ENCODE peak calls at places on chromosomes 4 and X, in four cellular contexts. L is heart right ventricle, V is H9, I is heart left ventricle. T is an unnamed sample. For H3K27me3, the result is how much of the 10 kb centered on the place peaks cover.

GRCh38 chrX:149286940-149287349 is 218.2 kb downstream of the IDS start:
- DNase-seq in V (peak), L (no peak), I (peak), T (peak)

GRCh38 chrX:150768132-150768485 is 74.9 kb downstream of the MTMR1 start:
- DNase-seq in L (no peak), V (no peak), I (no peak), T (no peak)

GRCh38 chrX:151773434-151773833 is 38.9 kb downstream of the CNGA2 start:
- DNase-seq in L (no peak), I (no peak), V (peak), T (no peak)

GRCh38 chr4:1222036-1222789 is 26.7 kb downstream of the CTBP1 start:
- DNase-seq in V (no peak), L (no peak), I (no peak), T (no peak)

GRCh38 chr4:56417396-56417795 is 18.0 kb downstream of the PPAT start:
- DNase-seq in L (no peak), V (no peak), I (no peak), T (no peak)

GRCh38 chr4:88077911-88078310 is 70.5 kb downstream of the PKD2 start:
- DNase-seq in I (no peak), V (no peak), L (no peak), T (no peak)

GRCh38 chr4:53959373-53959772 is 105.0 kb downstream of the CHIC2 start:
- DNase-seq in I (no peak), L (peak), V (no peak), T (no peak)

GRCh38 chrX:2272337-2272736 is 228.4 kb downstream of the DHRSX start:
- DNase-seq in L (no peak), V (no peak), I (no peak), T (no peak)

GRCh38 chr4:73917081-73917501 is 47.9 kb downstream of the CXCL1 start:
- DNase-seq in I (no peak), V (no peak), L (no peak), T (no peak)

GRCh38 chr4:48967626-48968025 is 18.4 kb upstream of the CWH43 start:
- DNase-seq in L (no peak), V (no peak), I (no peak), T (no peak)

GRCh38 chr4:48906283-48907173 is at the start of gene OCIAD2:
- DNase-seq in V (peak), L (peak), I (peak), T (peak)

GRCh38 chr4:1261107-1261928 is 12.4 kb upstream of the CTBP1 start:
- DNase-seq in I (no peak), L (no peak), V (no peak), T (no peak)

GRCh38 chr4:2671267-2671895 is 84.8 kb downstream of the TNIP2 start:
- DNase-seq in L (no peak), I (no peak), V (no peak), T (no peak)

GRCh38 chrX:10574663-10575062 is 45.7 kb downstream of the MID1 start:
- DNase-seq in V (no peak), L (no peak), I (no peak), T (no peak)

GRCh38 chr4:2712261-2712842 is 43.8 kb downstream of the TNIP2 start:
- DNase-seq in L (no peak), V (peak), I (no peak), T (no peak)

GRCh38 chrX:13646154-13646549 is 6.8 kb upstream of the TCEANC start:
- DNase-seq in L (peak), V (peak), I (peak), T (peak)

GRCh38 chrX:21528076-21528475 is 130.1 kb downstream of the KLHL34 start:
- DNase-seq in I (no peak), V (no peak), L (no peak), T (no peak)

GRCh38 chr4:19983072-19983471 is 268.6 kb upstream of the SLIT2 start:
- DNase-seq in V (no peak), I (no peak), L (no peak), T (no peak)

GRCh38 chr4:84499065-84499982 is at the start of gene NKX6-1:
- DNase-seq in L (no peak), V (peak), I (peak), T (peak)

GRCh38 chr4:73674451-73674919 is 54.2 kb upstream of the RASSF6 start:
- DNase-seq in V (no peak), L (peak), I (no peak), T (no peak)

GRCh38 chrX:13899607-13900006 is 82.7 kb upstream of the GPM6B start:
- DNase-seq in V (no peak), I (no peak), L (no peak), T (peak)

GRCh38 chr4:127188847-127189246 is 443.9 kb upstream of the INTU start:
- DNase-seq in I (no peak), V (no peak), L (no peak), T (peak)

GRCh38 chr4:17647176-17647806 is 32.9 kb downstream of the MED28 start:
- DNase-seq in I (no peak), L (no peak), V (no peak), T (no peak)

GRCh38 chr4:33592701-33593100 is 2651.6 kb downstream of the ARAP2 start:
- DNase-seq in L (no peak), V (no peak), I (no peak), T (no peak)

GRCh38 chrX:19739683-19740082 is 147.7 kb downstream of the SH3KBP1 start:
- DNase-seq in I (peak), V (peak), L (peak), T (peak)

GRCh38 chr4:147924604-147925412 is 192.9 kb downstream of the ARHGAP10 start:
- DNase-seq in V (peak), I (no peak), L (no peak), T (peak)

GRCh38 chr4:60201052-60201673 is 999.0 kb upstream of the ADGRL3 start:
- DNase-seq in V (peak), I (no peak), L (peak), T (peak)

GRCh38 chr4:5517372-5517771 is 191.0 kb downstream of the EVC2 start:
- DNase-seq in L (no peak), I (no peak), V (no peak), T (no peak)

DNA sequence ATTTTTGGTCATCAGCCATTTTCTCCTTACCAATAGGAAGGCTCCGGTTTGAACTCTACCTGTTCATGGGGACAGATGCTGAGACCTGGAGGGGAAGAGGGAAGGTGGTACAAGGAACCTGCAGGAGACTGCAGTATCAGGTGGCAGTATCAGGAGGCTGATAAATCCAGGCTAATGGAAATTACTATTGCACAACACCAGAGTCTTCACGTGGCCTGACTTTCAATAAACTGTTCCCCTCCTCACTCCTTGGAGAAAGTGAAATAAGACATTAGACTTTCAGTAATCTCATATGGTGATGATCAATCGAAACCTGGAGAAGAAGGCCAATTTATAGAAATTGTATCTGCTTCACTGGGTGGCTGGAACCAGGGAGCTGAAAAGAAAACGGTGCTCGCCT is 46.2 kb upstream of the BCOR start:
- DNase-seq in L (no peak), V (no peak), I (no peak), T (no peak)
- H3K27me3 ChIP-seq in L (under half), V (under half), I (under half), T (under half)

GRCh38 chr4:176377705-176378302 is 58.0 kb downstream of the SPCS3 start:
- DNase-seq in L (no peak), V (no peak), I (no peak), T (no peak)
- TF ChIP-seq CTCF in L (peak), V (peak), I (peak), T (peak)

GRCh38 chr4:8594097-8595038 is 1.8 kb downstream of the CPZ start:
- DNase-seq in I (peak), L (no peak), V (peak), T (peak)
- H3K27me3 ChIP-seq in I (under half), L (under half), V (under half), T (under half)

GRCh38 chrX:130330706-130331105 is 9.0 kb upstream of the SLC25A14 start:
- DNase-seq in V (peak), L (peak), I (peak), T (peak)
- TF ChIP-seq CTCF in V (peak), L (peak), I (peak), T (peak)

GRCh38 chrX:118963159-118963558 is 11.3 kb upstream of the LONRF3 start:
- DNase-seq in I (no peak), V (no peak), L (no peak), T (no peak)

GRCh38 chrX:118961866-118962560 is 12.4 kb upstream of the LONRF3 start:
- DNase-seq in L (no peak), V (no peak), I (no peak), T (no peak)

GRCh38 chrX:118964252-118964651 is 10.2 kb upstream of the LONRF3 start:
- DNase-seq in L (no peak), V (no peak), I (no peak), T (no peak)

GRCh38 chrX:118968031-118968430 is 6.4 kb upstream of the LONRF3 start:
- DNase-seq in V (no peak), L (no peak), I (no peak), T (no peak)

DNA sequence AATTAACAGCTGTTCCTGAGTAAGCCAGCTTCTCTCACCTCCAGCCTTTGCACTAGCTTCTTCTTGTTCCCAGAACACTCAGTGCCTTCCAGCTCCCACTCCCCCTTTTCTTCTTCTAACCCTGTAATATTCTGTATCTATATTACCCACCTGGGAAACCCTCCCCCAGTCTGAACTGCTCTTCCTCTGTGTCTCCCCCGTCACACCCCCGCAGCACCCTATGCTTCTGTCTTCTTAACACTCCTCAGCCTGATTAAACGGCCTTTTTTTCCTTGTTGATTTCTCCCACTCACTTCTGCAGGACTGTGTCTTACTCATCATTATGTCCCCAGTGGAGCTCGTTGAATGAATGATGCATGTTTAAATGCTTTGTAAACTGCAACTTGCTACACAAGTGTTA is 9.0 kb upstream of the LONRF3 start:
- DNase-seq in I (no peak), L (no peak), V (no peak), T (no peak)
- H3K27me3 ChIP-seq in I (under half), L (under half), V (under half), T (under half)

GRCh38 chrX:103488794-103489193 is 30.5 kb downstream of the RAB40A start:
- DNase-seq in I (no peak), L (no peak), V (no peak), T (no peak)

GRCh38 chrX:103483720-103484119 is 35.6 kb downstream of the RAB40A start:
- DNase-seq in L (no peak), V (no peak), I (no peak), T (no peak)

DNA sequence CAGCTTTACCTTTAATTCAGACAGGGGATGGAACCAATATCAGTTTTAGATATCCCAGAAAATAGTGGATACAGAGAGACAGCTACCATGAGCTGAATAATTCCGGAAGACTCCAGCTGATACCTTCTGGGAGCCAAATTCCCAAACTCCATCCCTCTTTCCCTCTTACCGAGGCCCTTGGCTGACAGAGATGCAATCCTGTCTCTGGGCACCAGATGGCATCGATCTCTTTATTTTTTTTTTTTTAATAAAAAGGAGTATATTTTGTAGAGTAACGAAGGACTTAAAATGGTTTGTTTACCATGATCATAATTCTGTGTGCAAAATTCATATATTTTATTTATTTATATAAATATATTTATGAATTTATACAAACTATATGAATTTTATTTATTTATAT is 31.0 kb downstream of the RAB40A start:
- DNase-seq in V (no peak), I (no peak), L (no peak), T (no peak)
- TF ChIP-seq CTCF in V (peak), I (no peak), L (peak), T (peak)

DNA sequence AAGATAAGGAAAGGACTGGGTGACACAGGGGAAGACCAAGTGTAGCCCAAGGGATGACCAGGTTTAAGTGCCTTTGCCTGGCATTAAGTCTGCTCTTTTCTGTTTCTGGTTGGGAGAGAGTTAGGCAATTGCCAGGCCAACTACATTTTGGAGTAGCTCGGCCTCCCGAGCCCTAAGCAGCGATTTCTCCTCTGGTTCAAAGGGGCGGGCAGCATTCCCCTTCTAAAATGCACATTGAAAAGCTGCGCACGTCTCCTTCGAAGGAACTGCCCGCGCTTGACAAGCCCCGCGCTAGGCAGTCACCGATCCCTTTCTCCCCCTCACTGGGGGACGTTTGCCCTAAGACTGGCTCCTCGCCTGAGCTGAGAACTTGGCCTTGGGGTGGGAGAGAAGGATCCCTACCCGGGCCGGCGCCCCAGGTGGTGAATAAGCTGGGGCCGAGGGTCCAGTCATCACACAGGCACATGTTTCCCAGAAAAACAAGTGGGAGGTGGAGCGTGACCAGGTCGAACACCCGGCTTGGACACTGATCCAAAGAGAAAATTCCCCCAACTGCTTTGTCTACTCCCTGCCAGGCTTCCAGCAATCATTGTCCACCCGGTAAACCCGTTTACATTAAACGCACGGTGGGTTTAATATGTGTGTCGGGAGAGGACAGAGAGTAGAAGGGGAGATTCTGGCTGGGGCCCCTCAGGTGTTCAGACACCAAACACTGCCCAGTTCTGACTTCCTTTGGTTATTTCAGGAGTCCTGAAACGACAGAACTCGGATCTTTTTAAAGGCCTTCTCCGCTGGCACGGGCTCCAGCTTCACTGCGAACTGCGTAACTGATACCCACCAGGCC is 4.0 kb downstream of the ARX start:
- DNase-seq in L (no peak), V (no peak), I (no peak), T (no peak)
- H3K27me3 ChIP-seq in L (half or more), V (half or more), I (half or more), T (half or more)

GRCh38 chr4:174217273-174218126 is 66.0 kb downstream of the FBXO8 start:
- DNase-seq in V (no peak), L (peak), I (peak), T (peak)
- TF ChIP-seq CTCF in V (no peak), L (no peak), I (no peak), T (no peak)

GRCh38 chrX:107706309-107706708 is 69.3 kb downstream of the TSC22D3 start:
- DNase-seq in I (no peak), V (no peak), L (no peak), T (no peak)

GRCh38 chrX:107708762-107709161 is 66.8 kb downstream of the TSC22D3 start:
- DNase-seq in I (no peak), V (no peak), L (no peak), T (no peak)

GRCh38 chrX:107710617-107711391 is 64.8 kb downstream of the TSC22D3 start:
- DNase-seq in L (no peak), V (no peak), I (peak), T (no peak)

GRCh38 chrX:107709266-107709795 is 66.3 kb downstream of the TSC22D3 start:
- DNase-seq in V (no peak), L (no peak), I (no peak), T (no peak)

GRCh38 chrX:107707866-107708265 is 67.7 kb downstream of the TSC22D3 start:
- DNase-seq in V (no peak), I (no peak), L (no peak), T (no peak)
- H3K27me3 ChIP-seq in V (under half), I (under half), L (under half), T (under half)

GRCh38 chr4:71187399-71188196 is 151.2 kb upstream of the SLC4A4 start:
- DNase-seq in I (peak), L (peak), V (peak), T (peak)

GRCh38 chr4:71186257-71186565 is 152.6 kb upstream of the SLC4A4 start:
- DNase-seq in L (no peak), V (no peak), I (no peak), T (no peak)

GRCh38 chr4:71186566-71187398 is 152.0 kb upstream of the SLC4A4 start:
- DNase-seq in I (peak), L (peak), V (peak), T (peak)

GRCh38 chr4:71181332-71181731 is 157.5 kb upstream of the SLC4A4 start:
- DNase-seq in I (no peak), V (no peak), L (no peak), T (no peak)

GRCh38 chr4:71184195-71184781 is 154.5 kb upstream of the SLC4A4 start:
- DNase-seq in V (peak), I (peak), L (no peak), T (peak)
- TF ChIP-seq CTCF in V (peak), I (peak), L (peak), T (peak)

T was measured in BE2C.